ENCODE peak calls at places on chromosomes 3 and 15, in nine cellular contexts. A is sigmoid colon; X is colonic mucosa; F is stimulated activated CD4-positive, alpha-beta T cell treated with anti-CD3 and anti-CD28 coated beads, TNF-alpha, amount 100 ng/mL, for 4 hours; K is activated naive CD4-positive, alpha-beta T cell treated with Interleukin-2 at 50 U/mL for 16 hours; Z is activated CD4-positive, alpha-beta T cell treated with anti-CD3 and anti-CD28 coated beads, Interleukin-2, amount 10 ng/mL, durations not matched to agents 7 days and 5 days; U is HT1080; G is effector memory CD8-positive, alpha-beta T cell; Y is endothelial cell. T is an unnamed sample.
A peak's percentile ranks its signal among the peaks of the same experiment; 100 is the strongest.

GRCh38 chr3:10343526-10343925 is 22.6 kb upstream of the SEC13 start:
- DNase-seq in A (no peak), X (no peak), F (no peak), K (no peak), Z (no peak), U (no peak), G (no peak), Y (no peak), T (no peak)

GRCh38 chr3:159765025-159765859 is 223.4 kb upstream of the IL12A start:
- DNase-seq in A (peak; percentile 93), X (peak; percentile 67), F (no peak), K (no peak), Z (no peak), U (peak; percentile 100), G (no peak), Y (peak; percentile 47), T (no peak)

GRCh38 chr3:49785565-49786356 is 581 bp downstream of the IP6K1 start:
- DNase-seq in A (peak; percentile 76), X (no peak), F (no peak), K (peak; percentile 33), Z (peak; percentile 36), U (peak; percentile 30), G (no peak), Y (peak; percentile 43), T (no peak)

GRCh38 chr3:13648744-13649096 is 99.8 kb downstream of the FBLN2 start:
- DNase-seq in A (no peak), X (no peak), F (no peak), K (no peak), Z (no peak), U (no peak), G (no peak), Y (no peak), T (no peak)

GRCh38 chr3:2774485-2774884 is 335.7 kb downstream of the IL5RA start:
- DNase-seq in A (no peak), X (no peak), F (no peak), K (no peak), Z (no peak), U (no peak), G (no peak), Y (no peak), T (no peak)

GRCh38 chr15:24621630-24622215 is 53.9 kb upstream of the NPAP1 start:
- DNase-seq in A (no peak), X (no peak), F (no peak), K (no peak), Z (no peak), U (no peak), G (no peak), Y (no peak), T (no peak)

GRCh38 chr15:90823455-90823974 is 44.9 kb upstream of the FURIN start:
- DNase-seq in A (peak; percentile 38), X (peak; percentile 81), F (no peak), K (no peak), Z (no peak), U (no peak), G (no peak), Y (no peak), T (no peak)

GRCh38 chr15:45648521-45649200 is 13.8 kb downstream of the SQOR start:
- DNase-seq in A (no peak), X (no peak), F (no peak), K (no peak), Z (no peak), U (peak; percentile 84), G (no peak), Y (no peak), T (no peak)

GRCh38 chr3:48405971-48406370 is 23.9 kb downstream of the PLXNB1 start:
- DNase-seq in A (peak; percentile 34), X (no peak), F (no peak), K (peak; percentile 1), Z (no peak), U (no peak), G (no peak), Y (peak; percentile 1), T (peak; percentile 6)

GRCh38 chr15:70466895-70467529 is 296.3 kb downstream of the UACA start:
- DNase-seq in A (peak; percentile 75), X (peak; percentile 52), F (no peak), K (peak; percentile 53), Z (peak; percentile 61), U (peak; percentile 53), G (peak; percentile 27), Y (peak; percentile 56), T (no peak)

GRCh38 chr3:188021502-188022040 is 132.4 kb upstream of the LPP start:
- DNase-seq in A (no peak), X (no peak), F (no peak), K (no peak), Z (no peak), U (peak; percentile 80), G (no peak), Y (no peak), T (no peak)

GRCh38 chr15:40436116-40436891 is 4.4 kb upstream of the BAHD1 start:
- DNase-seq in A (no peak), X (peak; percentile 78), F (no peak), K (no peak), Z (no peak), U (no peak), G (no peak), Y (no peak), T (peak; percentile 19)

GRCh38 chr3:187667526-187667925 is 2.7 kb downstream of the SST start:
- DNase-seq in A (no peak), X (no peak), F (no peak), K (no peak), Z (no peak), U (no peak), G (no peak), Y (no peak), T (no peak)

GRCh38 chr3:26484140-26484539 is 138.4 kb upstream of the LRRC3B start:
- DNase-seq in A (no peak), X (no peak), F (no peak), K (no peak), Z (no peak), U (peak; percentile 54), G (no peak), Y (peak; percentile 25), T (no peak)

GRCh38 chr3:22730701-22731100 is 472.4 kb upstream of the UBE2E2 start:
- DNase-seq in A (no peak), X (no peak), F (no peak), K (no peak), Z (no peak), U (no peak), G (no peak), Y (no peak), T (no peak)

GRCh38 chr15:51622269-51623180 is at the start of gene DMXL2:
- DNase-seq in A (peak; percentile 93), X (peak; percentile 86), F (peak; percentile 40), K (peak; percentile 69), Z (peak; percentile 73), U (peak; percentile 86), G (peak; percentile 60), Y (peak; percentile 89), T (peak; percentile 76)

GRCh38 chr3:14460342-14461005 is 58.1 kb downstream of the SLC6A6 start:
- DNase-seq in A (peak; percentile 81), X (peak; percentile 43), F (no peak), K (no peak), Z (no peak), U (peak; percentile 86), G (no peak), Y (no peak), T (no peak)

GRCh38 chr3:19428729-19429128 is 280.4 kb downstream of the KCNH8 start:
- DNase-seq in A (no peak), X (no peak), F (no peak), K (no peak), Z (no peak), U (no peak), G (no peak), Y (no peak), T (no peak)

GRCh38 chr3:115169808-115170207 is 22.7 kb upstream of the ZBTB20 start:
- DNase-seq in A (no peak), X (no peak), F (no peak), K (no peak), Z (no peak), U (no peak), G (no peak), Y (no peak), T (no peak)

GRCh38 chr3:122392868-122393844 is 9.2 kb downstream of the FAM162A start:
- DNase-seq in A (no peak), X (no peak), F (no peak), K (peak; percentile 7), Z (peak; percentile 46), U (peak; percentile 47), G (no peak), Y (peak; percentile 8), T (no peak)

GRCh38 chr15:69692342-69692741 is 239.7 kb downstream of the RPLP1 start:
- DNase-seq in A (no peak), X (no peak), F (no peak), K (no peak), Z (no peak), U (no peak), G (no peak), Y (no peak), T (no peak)

GRCh38 chr3:169813757-169814517 is 1.2 kb upstream of the LRRC34 start:
- DNase-seq in A (no peak), X (peak; percentile 73), F (peak; percentile 66), K (peak; percentile 79), Z (peak; percentile 85), U (no peak), G (peak; percentile 73), Y (no peak), T (peak; percentile 86)

GRCh38 chr3:105967117-105967516 is 98.3 kb upstream of the CBLB start:
- DNase-seq in A (no peak), X (peak; percentile 37), F (no peak), K (no peak), Z (no peak), U (peak; percentile 11), G (no peak), Y (no peak), T (no peak)

GRCh38 chr15:48963524-48964113 is at the start of gene SHC4:
- DNase-seq in A (peak; percentile 87), X (peak; percentile 54), F (no peak), K (no peak), Z (peak; percentile 30), U (peak; percentile 84), G (no peak), Y (peak; percentile 58), T (peak; percentile 26)

GRCh38 chr3:97125902-97126499 is 311.6 kb downstream of the EPHA6 start:
- DNase-seq in A (no peak), X (no peak), F (no peak), K (no peak), Z (no peak), U (no peak), G (no peak), Y (no peak), T (no peak)

GRCh38 chr15:61687651-61688050 is 372.6 kb downstream of the VPS13C start:
- DNase-seq in A (no peak), X (no peak), F (no peak), K (no peak), Z (no peak), U (no peak), G (no peak), Y (no peak), T (no peak)

GRCh38 chr3:9497821-9498565 is 55.6 kb downstream of the LHFPL4 start:
- DNase-seq in A (no peak), X (no peak), F (no peak), K (no peak), Z (no peak), U (peak; percentile 41), G (no peak), Y (no peak), T (no peak)

T was measured in stimulated activated naive CD8-positive, alpha-beta T cell treated with anti-CD3 and anti-CD28 coated beads, Interleukin-15, amount 100 ng/mL, for 72 hours.